ENCODE peak calls at places on chromosomes 11 and 22, in eight cellular contexts. X, K, E, D, B, A, N and G are unnamed samples.

GRCh38 chr11:57751676-57752253 is at the start of gene BTBD18:
- DNase-seq in X (no peak), K (peak), E (peak), D (no peak), B (peak), A (peak), N (no peak), G (no peak)

GRCh38 chr11:60801194-60801593 is 16.1 kb downstream of the MS4A10 start:
- DNase-seq in X (no peak), K (no peak), E (no peak), D (peak), B (no peak), A (no peak), N (no peak), G (no peak)

GRCh38 chr11:96143016-96143670 is 199.9 kb downstream of the MAML2 start:
- DNase-seq in X (no peak), K (no peak), E (peak), D (no peak), B (peak), A (no peak), N (no peak), G (no peak)

GRCh38 chr11:84524422-84525051 is 1102.6 kb downstream of the DLG2 start:
- DNase-seq in X (no peak), K (peak), E (no peak), D (no peak), B (peak), A (peak), N (no peak), G (no peak)

GRCh38 chr11:64407221-64407620 is 48.3 kb downstream of the RPS6KA4 start:
- DNase-seq in X (no peak), K (no peak), E (no peak), D (no peak), B (no peak), A (no peak), N (no peak), G (no peak)

GRCh38 chr11:64204464-64204989 is 2.0 kb upstream of the FERMT3 start:
- DNase-seq in X (peak), K (peak), E (peak), D (peak), B (peak), A (peak), N (peak), G (no peak)

GRCh38 chr11:70502677-70503076 is 104.3 kb downstream of the CTTN start:
- DNase-seq in X (no peak), K (no peak), E (no peak), D (peak), B (no peak), A (no peak), N (peak), G (no peak)

GRCh38 chr11:119482561-119483001 is 59.6 kb upstream of the THY1 start:
- DNase-seq in X (peak), K (no peak), E (no peak), D (no peak), B (no peak), A (no peak), N (no peak), G (peak)

GRCh38 chr11:69819541-69820070 is 390 bp upstream of the FGF3 start:
- DNase-seq in X (no peak), K (no peak), E (no peak), D (peak), B (no peak), A (peak), N (no peak), G (no peak)

GRCh38 chr11:97109078-97109477 is 719.3 kb downstream of the JRKL start:
- DNase-seq in X (no peak), K (no peak), E (no peak), D (no peak), B (no peak), A (no peak), N (no peak), G (no peak)

GRCh38 chr22:20781272-20781990 is 7.5 kb downstream of the SERPIND1 start:
- DNase-seq in X (no peak), K (no peak), E (no peak), D (no peak), B (no peak), A (no peak), N (no peak), G (no peak)

GRCh38 chr11:7911011-7911410 is 20.1 kb downstream of the OR10A6 start:
- DNase-seq in X (no peak), K (no peak), E (no peak), D (no peak), B (no peak), A (no peak), N (no peak), G (no peak)

GRCh38 chr11:128105511-128105910 is 481.8 kb downstream of the ETS1 start:
- DNase-seq in X (no peak), K (no peak), E (no peak), D (no peak), B (no peak), A (no peak), N (no peak), G (no peak)